ENCODE peak calls at places on chromosome 16, in six cellular contexts. X is islet precursor cell, Q is WTC11, N is anterior cingulate cortex, J is AG08395, Y is iPS DF 6.9. U is an unnamed sample.
A peak's percentile ranks its signal among the peaks of the same experiment; 100 is the strongest.

GRCh38 chr16:64206877-64207276 is 915.0 kb downstream of the CDH11 start:
- DNase-seq in N (no peak), Q (no peak), J (no peak), X (no peak), Y (no peak), U (no peak)

GRCh38 chr16:3979518-3979917 is 99.0 kb upstream of the CREBBP start:
- DNase-seq in Y (no peak), J (no peak), Q (no peak), X (no peak), N (no peak), U (no peak)

GRCh38 chr16:11976850-11977205 is 294 bp downstream of the SNX29 start:
- DNase-seq in X (no peak), Q (no peak), Y (no peak), J (no peak), N (no peak), U (no peak)

GRCh38 chr16:70553175-70553574 is 29.6 kb downstream of the SF3B3 start:
- DNase-seq in N (no peak), J (peak; percentile 45), Q (no peak), X (no peak), Y (no peak), U (no peak)

GRCh38 chr16:87725596-87726235 is 40.1 kb downstream of the KLHDC4 start:
- DNase-seq in Y (no peak), Q (no peak), J (no peak), X (no peak), N (no peak), U (no peak)

GRCh38 chr16:19578378-19578851 is 22.9 kb downstream of the VPS35L start:
- DNase-seq in J (no peak), Q (no peak), N (peak; percentile 57), X (no peak), Y (no peak), U (peak; percentile 98)

GRCh38 chr16:1180772-1181714 is 28.1 kb downstream of the CACNA1H start:
- DNase-seq in Y (no peak), Q (no peak), J (no peak), N (no peak), X (no peak), U (no peak)

GRCh38 chr16:3289998-3290673 is 6.8 kb downstream of the ZNF263 start:
- DNase-seq in J (no peak), X (no peak), Y (no peak), N (no peak), Q (no peak), U (no peak)

GRCh38 chr16:57446530-57447141 is 549 bp downstream of the CIAPIN1 start:
- DNase-seq in X (no peak), Y (no peak), N (no peak), J (peak; percentile 53), Q (no peak), U (no peak)

GRCh38 chr16:70453891-70454220 is 539 bp upstream of the FCSK start:
- DNase-seq in X (no peak), J (peak; percentile 37), Q (no peak), N (no peak), Y (no peak), U (peak; percentile 55)

GRCh38 chr16:67173808-67174705 is 3.7 kb downstream of the NOL3 start:
- DNase-seq in N (peak; percentile 76), Y (no peak), Q (peak; percentile 76), X (peak; percentile 93), J (peak; percentile 82), U (peak; percentile 90)

GRCh38 chr16:72404299-72404698 is 232.3 kb upstream of the PMFBP1 start:
- DNase-seq in J (no peak), X (no peak), Y (no peak), N (no peak), Q (no peak), U (no peak)

GRCh38 chr16:16083421-16084156 is 134.2 kb downstream of the ABCC1 start:
- DNase-seq in X (no peak), N (no peak), J (no peak), Y (no peak), Q (no peak), U (no peak)

GRCh38 chr16:35188288-35189155 is 1729.1 kb downstream of the TP53TG3F start:
- DNase-seq in N (no peak), Y (no peak), J (no peak), Q (no peak), X (no peak), U (no peak)

GRCh38 chr16:84970447-84971127 is 40.7 kb downstream of the ZDHHC7 start:
- DNase-seq in Q (peak; percentile 88), J (peak; percentile 77), X (peak; percentile 90), N (peak; percentile 17), Y (peak; percentile 64), U (peak; percentile 86)

GRCh38 chr16:81652798-81653505 is 126.1 kb upstream of the PLCG2 start:
- DNase-seq in Q (peak; percentile 38), J (no peak), Y (no peak), X (no peak), N (no peak), U (no peak)

GRCh38 chr16:67311607-67312449 is 14.7 kb downstream of the KCTD19 start:
- DNase-seq in X (peak; percentile 70), J (peak; percentile 98), Y (no peak), Q (no peak), N (no peak), U (peak; percentile 46)

GRCh38 chr16:89357055-89357454 is 133.3 kb downstream of the ANKRD11 start:
- DNase-seq in X (peak; percentile 79), Q (no peak), N (no peak), Y (no peak), J (no peak), U (no peak)

GRCh38 chr16:2152695-2153506 is 2.7 kb upstream of the TRAF7 start:
- DNase-seq in Q (no peak), Y (no peak), N (no peak), X (no peak), J (no peak), U (no peak)

GRCh38 chr16:65200857-65201256 is 79.0 kb upstream of the CDH11 start:
- DNase-seq in X (no peak), N (no peak), Y (no peak), Q (no peak), J (peak; percentile 76), U (no peak)

GRCh38 chr16:2473999-2474876 is 689 bp upstream of the TBC1D24 start:
- DNase-seq in N (peak; percentile 34), Y (no peak), X (peak; percentile 71), J (no peak), Q (peak; percentile 42), U (peak; percentile 67)